ENCODE peak calls at places on chromosome 1, in seven cellular contexts. Y is esophagus muscularis mucosa, L is GM18507, V is omental fat pad, A is RPMI7951, Q is HFFc6, I is SK-MEL-5. C is an unnamed sample.

GRCh38 chr1:30665216-30665615 is 58.2 kb downstream of the MATN1 start:
- DNase-seq in A (no peak), V (no peak), Y (no peak), I (no peak), L (no peak), Q (no peak), C (no peak)

GRCh38 chr1:203406446-203407045 is 55.6 kb upstream of the FMOD start:
- DNase-seq in Q (no peak), L (no peak), Y (peak; percentile 89), A (peak; percentile 7), I (no peak), V (no peak), C (no peak)

GRCh38 chr1:156876281-156876680 is 15.6 kb downstream of the NTRK1 start:
- DNase-seq in L (no peak), I (no peak), Q (no peak), Y (no peak), A (no peak), V (no peak), C (no peak)

GRCh38 chr1:77282187-77282865 is 507 bp downstream of the AK5 start:
- DNase-seq in A (peak; percentile 36), Y (no peak), Q (peak; percentile 32), V (no peak), I (no peak), L (no peak), C (no peak)

GRCh38 chr1:180027949-180028445 is 73.4 kb downstream of the CEP350 start:
- DNase-seq in Q (peak; percentile 62), V (no peak), I (no peak), L (no peak), A (peak; percentile 23), Y (no peak), C (no peak)

GRCh38 chr1:202752799-202753198 is 42.5 kb upstream of the SYT2 start:
- DNase-seq in V (no peak), A (no peak), L (no peak), Q (no peak), I (no peak), Y (no peak), C (no peak)

GRCh38 chr1:199931666-199932377 is 95.7 kb upstream of the NR5A2 start:
- DNase-seq in A (peak; percentile 76), I (peak; percentile 52), Y (no peak), Q (no peak), V (no peak), L (no peak), C (no peak)

GRCh38 chr1:118948796-118949195 is 39.3 kb downstream of the TBX15 start:
- DNase-seq in I (no peak), V (no peak), Y (no peak), Q (no peak), L (no peak), A (no peak), C (no peak)

GRCh38 chr1:30474818-30475200 is 248.6 kb downstream of the MATN1 start:
- DNase-seq in L (no peak), A (no peak), V (no peak), I (no peak), Y (no peak), Q (no peak), C (no peak)

GRCh38 chr1:229781453-229781852 is 155.4 kb downstream of the URB2 start:
- DNase-seq in Q (no peak), Y (no peak), L (no peak), A (no peak), I (no peak), V (no peak), C (no peak)

GRCh38 chr1:26733982-26734381 is 38.2 kb downstream of the ARID1A start:
- DNase-seq in Y (no peak), L (no peak), V (no peak), A (peak; percentile 56), I (no peak), Q (peak; percentile 70), C (no peak)

GRCh38 chr1:7422081-7422480 is 349.0 kb upstream of the VAMP3 start:
- DNase-seq in I (no peak), A (no peak), L (no peak), Y (no peak), V (peak; percentile 18), Q (no peak), C (no peak)

GRCh38 chr1:111203681-111204210 is 3.3 kb upstream of the DENND2D start:
- DNase-seq in L (peak; percentile 82), V (no peak), Q (no peak), A (no peak), Y (peak; percentile 94), I (no peak), C (no peak)

GRCh38 chr1:201142854-201143725 is 11.2 kb downstream of the TMEM9 start:
- DNase-seq in I (no peak), L (no peak), Q (no peak), A (no peak), Y (no peak), V (no peak), C (no peak)

GRCh38 chr1:20403423-20404145 is 82.4 kb downstream of the CAMK2N1 start:
- DNase-seq in Q (no peak), V (no peak), I (no peak), L (no peak), A (no peak), Y (no peak), C (no peak)

GRCh38 chr1:14910947-14911721 is 242.4 kb upstream of the TMEM51 start:
- DNase-seq in I (no peak), L (no peak), Q (no peak), V (no peak), Y (no peak), A (peak; percentile 61), C (no peak)